ENCODE peak calls at places on chromosomes 13 and 19, in eight cellular contexts. One of them, this sample, is unnamed.

GRCh38 chr19:46875657-46876056 is 14.9 kb downstream of the ARHGAP35 start:
- DNase-seq in CD4-positive, CD25-positive, alpha-beta regulatory T cell: no peak
- DNase-seq in ovary: no peak
- DNase-seq in aorta: no peak
- DNase-seq in left ventricle myocardium inferior: no peak
- DNase-seq in naive thymus-derived CD4-positive, alpha-beta T cell: no peak
- DNase-seq in left lung: no peak
- DNase-seq in upper lobe of right lung: no peak
- DNase-seq in this sample: no peak

GRCh38 chr13:27712421-27712820 is 79.9 kb upstream of the GSX1 start:
- DNase-seq in upper lobe of right lung: no peak
- DNase-seq in naive thymus-derived CD4-positive, alpha-beta T cell: peak; percentile 24
- DNase-seq in aorta: no peak
- DNase-seq in left lung: no peak
- DNase-seq in CD4-positive, CD25-positive, alpha-beta regulatory T cell: peak; percentile 20
- DNase-seq in ovary: no peak
- DNase-seq in left ventricle myocardium inferior: no peak
- DNase-seq in this sample: no peak

GRCh38 chr19:13089139-13089856 is 13.4 kb downstream of the LYL1 start:
- DNase-seq in aorta: no peak
- DNase-seq in left ventricle myocardium inferior: no peak
- DNase-seq in left lung: no peak
- DNase-seq in naive thymus-derived CD4-positive, alpha-beta T cell: no peak
- DNase-seq in CD4-positive, CD25-positive, alpha-beta regulatory T cell: no peak
- DNase-seq in ovary: peak; percentile 34
- DNase-seq in upper lobe of right lung: no peak
- DNase-seq in this sample: no peak

GRCh38 chr13:96652506-96652905 is 341.8 kb downstream of the OXGR1 start:
- DNase-seq in upper lobe of right lung: no peak
- DNase-seq in CD4-positive, CD25-positive, alpha-beta regulatory T cell: no peak
- DNase-seq in aorta: no peak
- DNase-seq in left ventricle myocardium inferior: no peak
- DNase-seq in left lung: no peak
- DNase-seq in naive thymus-derived CD4-positive, alpha-beta T cell: no peak
- DNase-seq in ovary: no peak
- DNase-seq in this sample: no peak

GRCh38 chr13:106372199-106373160 is 163.0 kb downstream of the EFNB2 start:
- DNase-seq in CD4-positive, CD25-positive, alpha-beta regulatory T cell: peak; percentile 8
- DNase-seq in left lung: no peak
- DNase-seq in ovary: no peak
- DNase-seq in naive thymus-derived CD4-positive, alpha-beta T cell: no peak
- DNase-seq in aorta: no peak
- DNase-seq in left ventricle myocardium inferior: no peak
- DNase-seq in upper lobe of right lung: no peak
- DNase-seq in this sample: no peak

GRCh38 chr19:4738734-4739133 is 15.1 kb upstream of the DPP9 start:
- DNase-seq in CD4-positive, CD25-positive, alpha-beta regulatory T cell: no peak
- DNase-seq in left lung: no peak
- DNase-seq in ovary: no peak
- DNase-seq in naive thymus-derived CD4-positive, alpha-beta T cell: no peak
- DNase-seq in aorta: no peak
- DNase-seq in upper lobe of right lung: no peak
- DNase-seq in left ventricle myocardium inferior: no peak
- DNase-seq in this sample: no peak

GRCh38 chr13:32267836-32268439 is 47.2 kb downstream of the ZAR1L start:
- DNase-seq in CD4-positive, CD25-positive, alpha-beta regulatory T cell: peak; percentile 50
- DNase-seq in aorta: no peak
- DNase-seq in left ventricle myocardium inferior: no peak
- DNase-seq in naive thymus-derived CD4-positive, alpha-beta T cell: peak; percentile 35
- DNase-seq in upper lobe of right lung: peak; percentile 69
- DNase-seq in ovary: no peak
- DNase-seq in left lung: no peak
- DNase-seq in this sample: no peak

GRCh38 chr13:83151308-83151660 is 731.0 kb downstream of the SLITRK1 start:
- DNase-seq in ovary: no peak
- DNase-seq in upper lobe of right lung: no peak
- DNase-seq in naive thymus-derived CD4-positive, alpha-beta T cell: no peak
- DNase-seq in CD4-positive, CD25-positive, alpha-beta regulatory T cell: no peak
- DNase-seq in aorta: no peak
- DNase-seq in left ventricle myocardium inferior: no peak
- DNase-seq in left lung: no peak
- DNase-seq in this sample: no peak

GRCh38 chr13:51727634-51728274 is 76.2 kb downstream of the DHRS12 start:
- DNase-seq in ovary: no peak
- DNase-seq in left lung: no peak
- DNase-seq in upper lobe of right lung: no peak
- DNase-seq in naive thymus-derived CD4-positive, alpha-beta T cell: no peak
- DNase-seq in left ventricle myocardium inferior: no peak
- DNase-seq in CD4-positive, CD25-positive, alpha-beta regulatory T cell: no peak
- DNase-seq in aorta: no peak
- DNase-seq in this sample: no peak

GRCh38 chr19:19134687-19135158 is 3.6 kb downstream of the TMEM161A start:
- DNase-seq in ovary: no peak
- DNase-seq in upper lobe of right lung: peak; percentile 78
- DNase-seq in CD4-positive, CD25-positive, alpha-beta regulatory T cell: peak; percentile 21
- DNase-seq in left lung: peak; percentile 87
- DNase-seq in aorta: no peak
- DNase-seq in left ventricle myocardium inferior: peak; percentile 82
- DNase-seq in naive thymus-derived CD4-positive, alpha-beta T cell: peak; percentile 39
- DNase-seq in this sample: peak; percentile 67

GRCh38 chr13:106063591-106064308 is 471.7 kb downstream of the EFNB2 start:
- DNase-seq in left lung: no peak
- DNase-seq in upper lobe of right lung: no peak
- DNase-seq in aorta: no peak
- DNase-seq in naive thymus-derived CD4-positive, alpha-beta T cell: no peak
- DNase-seq in left ventricle myocardium inferior: no peak
- DNase-seq in CD4-positive, CD25-positive, alpha-beta regulatory T cell: no peak
- DNase-seq in ovary: no peak
- DNase-seq in this sample: no peak

GRCh38 chr13:29621401-29621800 is 25.9 kb upstream of the SLC7A1 start:
- DNase-seq in left lung: no peak
- DNase-seq in CD4-positive, CD25-positive, alpha-beta regulatory T cell: no peak
- DNase-seq in ovary: no peak
- DNase-seq in aorta: no peak
- DNase-seq in left ventricle myocardium inferior: no peak
- DNase-seq in upper lobe of right lung: no peak
- DNase-seq in naive thymus-derived CD4-positive, alpha-beta T cell: no peak
- DNase-seq in this sample: no peak
- H3K27ac ChIP-seq in left lung: no peak overlapping the region
- H3K27ac ChIP-seq in CD4-positive, CD25-positive, alpha-beta regulatory T cell: no peak overlapping the region
- H3K27ac ChIP-seq in ovary: no peak overlapping the region
- H3K27ac ChIP-seq in aorta: no peak overlapping the region
- H3K27ac ChIP-seq in left ventricle myocardium inferior: no peak overlapping the region
- H3K27ac ChIP-seq in upper lobe of right lung: no peak overlapping the region
- H3K27ac ChIP-seq in naive thymus-derived CD4-positive, alpha-beta T cell: no peak overlapping the region
- H3K27ac ChIP-seq in this sample: no peak overlapping the region

GRCh38 chr13:19056355-19056880 is 125.2 kb downstream of the TUBA3C start:
- DNase-seq in CD4-positive, CD25-positive, alpha-beta regulatory T cell: no peak
- DNase-seq in left lung: no peak
- DNase-seq in ovary: no peak
- DNase-seq in naive thymus-derived CD4-positive, alpha-beta T cell: no peak
- DNase-seq in left ventricle myocardium inferior: no peak
- DNase-seq in upper lobe of right lung: no peak
- DNase-seq in aorta: peak; percentile 59
- DNase-seq in this sample: no peak
- H3K9me3 ChIP-seq in CD4-positive, CD25-positive, alpha-beta regulatory T cell: no peaks in the 10 kb centered on the region
- H3K9me3 ChIP-seq in left lung: peaks cover 14% of the 10 kb centered on the region
- H3K9me3 ChIP-seq in ovary: no peaks in the 10 kb centered on the region
- H3K9me3 ChIP-seq in naive thymus-derived CD4-positive, alpha-beta T cell: no peaks in the 10 kb centered on the region
- H3K9me3 ChIP-seq in left ventricle myocardium inferior: peaks cover 4% of the 10 kb centered on the region
- H3K9me3 ChIP-seq in upper lobe of right lung: no peaks in the 10 kb centered on the region
- H3K9me3 ChIP-seq in aorta: no peaks in the 10 kb centered on the region
- H3K9me3 ChIP-seq in this sample: no peaks in the 10 kb centered on the region

GRCh38 chr19:44641460-44641859 is 2.2 kb upstream of the PVR start:
- DNase-seq in left ventricle myocardium inferior: no peak
- DNase-seq in CD4-positive, CD25-positive, alpha-beta regulatory T cell: no peak
- DNase-seq in upper lobe of right lung: no peak
- DNase-seq in aorta: no peak
- DNase-seq in left lung: no peak
- DNase-seq in naive thymus-derived CD4-positive, alpha-beta T cell: no peak
- DNase-seq in ovary: no peak
- DNase-seq in this sample: no peak
- H3K4me1 ChIP-seq in left ventricle myocardium inferior: peaks cover 45% of the 10 kb centered on the region
- H3K4me1 ChIP-seq in CD4-positive, CD25-positive, alpha-beta regulatory T cell: peaks cover 7% of the 10 kb centered on the region
- H3K4me1 ChIP-seq in upper lobe of right lung: peaks cover 4% of the 10 kb centered on the region
- H3K4me1 ChIP-seq in aorta: no peaks in the 10 kb centered on the region
- H3K4me1 ChIP-seq in left lung: peaks cover 22% of the 10 kb centered on the region
- H3K4me1 ChIP-seq in naive thymus-derived CD4-positive, alpha-beta T cell: no peaks in the 10 kb centered on the region
- H3K4me1 ChIP-seq in ovary: no peaks in the 10 kb centered on the region
- H3K4me1 ChIP-seq in this sample: peaks cover 13% of the 10 kb centered on the region

GRCh38 chr13:46490129-46490528 is 62.8 kb upstream of the LRCH1 start:
- DNase-seq in naive thymus-derived CD4-positive, alpha-beta T cell: no peak
- DNase-seq in left ventricle myocardium inferior: no peak
- DNase-seq in ovary: no peak
- DNase-seq in left lung: no peak
- DNase-seq in CD4-positive, CD25-positive, alpha-beta regulatory T cell: no peak
- DNase-seq in upper lobe of right lung: no peak
- DNase-seq in aorta: no peak
- DNase-seq in this sample: no peak
- H3K27ac ChIP-seq in naive thymus-derived CD4-positive, alpha-beta T cell: no peak overlapping the region
- H3K27ac ChIP-seq in left ventricle myocardium inferior: no peak overlapping the region
- H3K27ac ChIP-seq in ovary: no peak overlapping the region
- H3K27ac ChIP-seq in left lung: no peak overlapping the region
- H3K27ac ChIP-seq in CD4-positive, CD25-positive, alpha-beta regulatory T cell: no peak overlapping the region
- H3K27ac ChIP-seq in upper lobe of right lung: no peak overlapping the region
- H3K27ac ChIP-seq in aorta: peak overlapping the region; percentile 60
- H3K27ac ChIP-seq in this sample: no peak overlapping the region

GRCh38 chr19:15913830-15914229 is 16.0 kb upstream of the CYP4F2 start:
- DNase-seq in left ventricle myocardium inferior: no peak
- DNase-seq in left lung: no peak
- DNase-seq in CD4-positive, CD25-positive, alpha-beta regulatory T cell: no peak
- DNase-seq in upper lobe of right lung: no peak
- DNase-seq in ovary: no peak
- DNase-seq in aorta: no peak
- DNase-seq in naive thymus-derived CD4-positive, alpha-beta T cell: no peak
- DNase-seq in this sample: no peak
- H3K9me3 ChIP-seq in left ventricle myocardium inferior: peaks cover 17% of the 10 kb centered on the region
- H3K9me3 ChIP-seq in left lung: peaks cover 3% of the 10 kb centered on the region
- H3K9me3 ChIP-seq in CD4-positive, CD25-positive, alpha-beta regulatory T cell: peaks cover 9% of the 10 kb centered on the region
- H3K9me3 ChIP-seq in upper lobe of right lung: no peaks in the 10 kb centered on the region
- H3K9me3 ChIP-seq in ovary: no peaks in the 10 kb centered on the region
- H3K9me3 ChIP-seq in aorta: no peaks in the 10 kb centered on the region
- H3K9me3 ChIP-seq in naive thymus-derived CD4-positive, alpha-beta T cell: no peaks in the 10 kb centered on the region
- H3K9me3 ChIP-seq in this sample: peaks cover 11% of the 10 kb centered on the region

DNA sequence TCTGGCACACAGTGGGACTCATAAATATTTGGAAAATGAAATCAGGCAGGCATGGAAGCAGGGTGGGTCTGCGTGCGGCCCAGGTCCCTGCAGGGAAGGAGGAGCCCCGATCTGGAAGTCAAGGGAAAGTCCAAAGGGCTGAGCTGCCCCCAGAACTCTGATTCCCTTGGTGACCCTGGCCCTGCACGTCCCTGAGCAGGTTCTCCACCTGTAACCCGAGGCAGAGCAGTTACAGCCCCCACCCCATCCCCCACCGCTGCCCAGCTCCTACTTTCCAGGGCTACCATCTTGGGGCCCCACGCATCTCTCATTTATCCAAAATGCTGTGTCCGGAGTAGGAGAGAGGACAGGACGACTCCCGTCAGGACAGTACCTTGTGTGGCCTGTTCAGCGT is 2.1 kb downstream of the PLEKHF1 start:
- DNase-seq in aorta: no peak
- DNase-seq in left lung: no peak
- DNase-seq in ovary: no peak
- DNase-seq in CD4-positive, CD25-positive, alpha-beta regulatory T cell: no peak
- DNase-seq in left ventricle myocardium inferior: no peak
- DNase-seq in upper lobe of right lung: peak; percentile 52
- DNase-seq in naive thymus-derived CD4-positive, alpha-beta T cell: no peak
- DNase-seq in this sample: no peak
- H3K4me1 ChIP-seq in aorta: no peaks in the 10 kb centered on the region
- H3K4me1 ChIP-seq in left lung: peaks cover 71% of the 10 kb centered on the region
- H3K4me1 ChIP-seq in ovary: peaks cover 9% of the 10 kb centered on the region
- H3K4me1 ChIP-seq in CD4-positive, CD25-positive, alpha-beta regulatory T cell: peaks cover 73% of the 10 kb centered on the region
- H3K4me1 ChIP-seq in left ventricle myocardium inferior: peaks cover 98% of the 10 kb centered on the region
- H3K4me1 ChIP-seq in upper lobe of right lung: peaks cover 50% of the 10 kb centered on the region
- H3K4me1 ChIP-seq in naive thymus-derived CD4-positive, alpha-beta T cell: peaks cover 53% of the 10 kb centered on the region
- H3K4me1 ChIP-seq in this sample: peaks cover 79% of the 10 kb centered on the region

GRCh38 chr19:6275170-6275744 is 4.5 kb downstream of the MLLT1 start:
- DNase-seq in CD4-positive, CD25-positive, alpha-beta regulatory T cell: no peak
- DNase-seq in left ventricle myocardium inferior: no peak
- DNase-seq in ovary: no peak
- DNase-seq in naive thymus-derived CD4-positive, alpha-beta T cell: no peak
- DNase-seq in left lung: no peak
- DNase-seq in upper lobe of right lung: no peak
- DNase-seq in aorta: no peak
- DNase-seq in this sample: no peak

GRCh38 chr19:6274756-6275155 is 5.0 kb downstream of the MLLT1 start:
- DNase-seq in upper lobe of right lung: no peak
- DNase-seq in left lung: no peak
- DNase-seq in left ventricle myocardium inferior: no peak
- DNase-seq in naive thymus-derived CD4-positive, alpha-beta T cell: no peak
- DNase-seq in aorta: no peak
- DNase-seq in ovary: no peak
- DNase-seq in CD4-positive, CD25-positive, alpha-beta regulatory T cell: no peak
- DNase-seq in this sample: no peak

GRCh38 chr19:6273701-6274601 is 5.8 kb downstream of the MLLT1 start:
- DNase-seq in left ventricle myocardium inferior: peak; percentile 84
- DNase-seq in CD4-positive, CD25-positive, alpha-beta regulatory T cell: no peak
- DNase-seq in upper lobe of right lung: peak; percentile 90
- DNase-seq in aorta: peak; percentile 95
- DNase-seq in left lung: peak; percentile 90
- DNase-seq in ovary: peak; percentile 80
- DNase-seq in naive thymus-derived CD4-positive, alpha-beta T cell: no peak
- DNase-seq in this sample: peak; percentile 88

GRCh38 chr19:6278051-6278450 is 1.7 kb downstream of the MLLT1 start:
- DNase-seq in ovary: no peak
- DNase-seq in aorta: no peak
- DNase-seq in left lung: no peak
- DNase-seq in naive thymus-derived CD4-positive, alpha-beta T cell: no peak
- DNase-seq in left ventricle myocardium inferior: no peak
- DNase-seq in CD4-positive, CD25-positive, alpha-beta regulatory T cell: no peak
- DNase-seq in upper lobe of right lung: no peak
- DNase-seq in this sample: no peak

GRCh38 chr19:6276447-6276846 is 3.3 kb downstream of the MLLT1 start:
- DNase-seq in left lung: no peak
- DNase-seq in left ventricle myocardium inferior: peak; percentile 53
- DNase-seq in ovary: no peak
- DNase-seq in aorta: peak; percentile 86
- DNase-seq in CD4-positive, CD25-positive, alpha-beta regulatory T cell: no peak
- DNase-seq in upper lobe of right lung: peak; percentile 83
- DNase-seq in naive thymus-derived CD4-positive, alpha-beta T cell: no peak
- DNase-seq in this sample: no peak
- H3K27ac ChIP-seq in left lung: peak overlapping the region; percentile 94
- H3K27ac ChIP-seq in left ventricle myocardium inferior: peak overlapping the region; percentile 93
- H3K27ac ChIP-seq in ovary: peak overlapping the region; percentile 91
- H3K27ac ChIP-seq in aorta: no peak overlapping the region
- H3K27ac ChIP-seq in CD4-positive, CD25-positive, alpha-beta regulatory T cell: no peak overlapping the region
- H3K27ac ChIP-seq in upper lobe of right lung: peak overlapping the region; percentile 87
- H3K27ac ChIP-seq in naive thymus-derived CD4-positive, alpha-beta T cell: peak overlapping the region; percentile 20
- H3K27ac ChIP-seq in this sample: peak overlapping the region; percentile 89

DNA sequence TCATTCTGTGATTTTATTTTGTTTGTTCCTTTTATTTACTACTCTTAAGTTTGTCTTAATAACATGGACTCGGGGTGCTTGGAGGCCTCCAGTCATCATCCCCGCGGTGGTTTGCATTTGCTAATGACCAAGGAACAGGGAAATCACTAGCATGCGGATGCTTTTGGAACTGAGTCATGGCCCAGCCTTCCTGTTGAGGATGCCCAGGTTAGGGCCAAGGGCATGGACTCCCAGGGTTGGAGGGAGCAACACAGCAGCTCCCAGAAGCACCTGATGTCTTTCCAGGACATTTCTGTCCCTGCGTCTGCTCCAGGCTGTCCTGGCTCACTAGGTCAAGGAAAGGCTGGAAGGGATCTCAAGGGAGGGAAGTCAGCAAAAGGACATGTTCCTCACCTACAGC is 423.7 kb upstream of the TSHZ3 start:
- DNase-seq in upper lobe of right lung: no peak
- DNase-seq in naive thymus-derived CD4-positive, alpha-beta T cell: no peak
- DNase-seq in ovary: no peak
- DNase-seq in CD4-positive, CD25-positive, alpha-beta regulatory T cell: no peak
- DNase-seq in aorta: no peak
- DNase-seq in left lung: no peak
- DNase-seq in left ventricle myocardium inferior: no peak
- DNase-seq in this sample: no peak
- H3K9me3 ChIP-seq in upper lobe of right lung: no peaks in the 10 kb centered on the region
- H3K9me3 ChIP-seq in naive thymus-derived CD4-positive, alpha-beta T cell: no peaks in the 10 kb centered on the region
- H3K9me3 ChIP-seq in ovary: no peaks in the 10 kb centered on the region
- H3K9me3 ChIP-seq in CD4-positive, CD25-positive, alpha-beta regulatory T cell: no peaks in the 10 kb centered on the region
- H3K9me3 ChIP-seq in aorta: no peaks in the 10 kb centered on the region
- H3K9me3 ChIP-seq in left lung: no peaks in the 10 kb centered on the region
- H3K9me3 ChIP-seq in left ventricle myocardium inferior: no peaks in the 10 kb centered on the region
- H3K9me3 ChIP-seq in this sample: no peaks in the 10 kb centered on the region

This sample was measured in lower lobe of right lung.